ENCODE peak calls at places on chromosome 10, in four cellular contexts. E is PC-3, N is hepatocyte, B is fibroblast of lung. Z is an unnamed sample.

GRCh38 chr10:124991872-124992271 is 49.9 kb downstream of the ZRANB1 start:
- DNase-seq in E (no peak), N (no peak), B (no peak), Z (no peak)

GRCh38 chr10:69572159-69573055 is 815 bp downstream of the NEUROG3 start:
- DNase-seq in E (no peak), N (no peak), B (peak; percentile 5), Z (peak; percentile 19)

GRCh38 chr10:660413-660979 is 29.0 kb downstream of the DIP2C start:
- DNase-seq in E (no peak), N (no peak), B (no peak), Z (no peak)

GRCh38 chr10:44978213-44978569 is 418 bp downstream of the DEPP1 start:
- DNase-seq in E (no peak), N (no peak), B (no peak), Z (no peak)

GRCh38 chr10:124693396-124693795 is 50.8 kb downstream of the FAM53B start:
- DNase-seq in E (no peak), N (no peak), B (no peak), Z (no peak)

GRCh38 chr10:21487416-21488180 is 37.9 kb downstream of the SKIDA1 start:
- DNase-seq in E (no peak), N (no peak), B (no peak), Z (no peak)

GRCh38 chr10:114208351-114208750 is 29.2 kb downstream of the TDRD1 start:
- DNase-seq in E (no peak), N (no peak), B (no peak), Z (no peak)

GRCh38 chr10:79316671-79317431 is 30.4 kb upstream of the PPIF start:
- DNase-seq in E (peak; percentile 55), N (no peak), B (peak; percentile 14), Z (no peak)

GRCh38 chr10:91378061-91378460 is 32.1 kb upstream of the HECTD2 start:
- DNase-seq in E (peak; percentile 65), N (no peak), B (peak; percentile 89), Z (peak; percentile 47)

GRCh38 chr10:78741541-78741940 is 327.2 kb upstream of the ZMIZ1 start:
- DNase-seq in E (peak; percentile 45), N (peak; percentile 45), B (peak; percentile 47), Z (no peak)

GRCh38 chr10:14547826-14548225 is 217.1 kb upstream of the FRMD4A start:
- DNase-seq in E (no peak), N (no peak), B (no peak), Z (no peak)

GRCh38 chr10:106175760-106176377 is 988.6 kb downstream of the SORCS1 start:
- DNase-seq in E (peak; percentile 55), N (peak; percentile 52), B (peak; percentile 12), Z (peak; percentile 11)

GRCh38 chr10:26909753-26910152 is 49.0 kb upstream of the ABI1 start:
- DNase-seq in E (no peak), N (no peak), B (no peak), Z (no peak)

GRCh38 chr10:102342958-102343357 is 52.5 kb upstream of the NFKB2 start:
- DNase-seq in E (peak; percentile 69), N (no peak), B (peak; percentile 92), Z (peak; percentile 62)

GRCh38 chr10:110561292-110561691 is 6.2 kb upstream of the SMC3 start:
- DNase-seq in E (no peak), N (no peak), B (no peak), Z (no peak)

GRCh38 chr10:132395704-132396494 is 1.1 kb upstream of the PWWP2B start:
- DNase-seq in E (no peak), N (peak; percentile 88), B (peak; percentile 26), Z (no peak)

GRCh38 chr10:70715853-70716795 is 43.8 kb downstream of the ADAMTS14 start:
- DNase-seq in E (peak; percentile 69), N (peak; percentile 23), B (peak; percentile 39), Z (peak; percentile 3)

GRCh38 chr10:69224862-69225657 is 4.9 kb downstream of the HKDC1 start:
- DNase-seq in E (peak; percentile 72), N (no peak), B (no peak), Z (no peak)

GRCh38 chr10:14884082-14884481 is 5.4 kb downstream of the SUV39H2 start:
- DNase-seq in E (no peak), N (no peak), B (no peak), Z (no peak)

GRCh38 chr10:104622598-104623209 is 18.4 kb upstream of the SORCS3 start:
- DNase-seq in E (peak; percentile 51), N (peak; percentile 67), B (no peak), Z (peak; percentile 20)

GRCh38 chr10:68598978-68599753 is 39.0 kb downstream of the TET1 start:
- DNase-seq in E (peak; percentile 24), N (peak; percentile 39), B (peak; percentile 48), Z (no peak)

GRCh38 chr10:37304036-37304435 is 178.6 kb downstream of the ANKRD30A start:
- DNase-seq in E (no peak), N (no peak), B (no peak), Z (no peak)

GRCh38 chr10:71270301-71270777 is 48.7 kb upstream of the SLC29A3 start:
- DNase-seq in E (peak; percentile 69), N (peak; percentile 90), B (peak; percentile 79), Z (no peak)

GRCh38 chr10:69747179-69747578 is 54.5 kb upstream of the COL13A1 start:
- DNase-seq in E (no peak), N (no peak), B (no peak), Z (no peak)

GRCh38 chr10:78879621-78880020 is 189.1 kb upstream of the ZMIZ1 start:
- DNase-seq in E (no peak), N (no peak), B (no peak), Z (no peak)

GRCh38 chr10:119318411-119319160 is 111.2 kb downstream of the GRK5 start:
- DNase-seq in E (no peak), N (peak; percentile 3), B (no peak), Z (no peak)

GRCh38 chr10:89301231-89301630 is 615 bp upstream of the IFIT2 start:
- DNase-seq in E (peak; percentile 26), N (no peak), B (peak; percentile 53), Z (no peak)
- H3K4me1 ChIP-seq in E (peaks cover 30% of the 10 kb centered on the region), N (peaks cover 5% of the 10 kb centered on the region), B (peaks cover 3% of the 10 kb centered on the region), Z (peaks cover 5% of the 10 kb centered on the region)

GRCh38 chr10:131213651-131214505 is 97.6 kb downstream of the TCERG1L start:
- DNase-seq in E (no peak), N (peak; percentile 39), B (no peak), Z (no peak)
- TF ChIP-seq CTCF in E (no peak), N (no peak), B (no peak), Z (no peak)

DNA sequence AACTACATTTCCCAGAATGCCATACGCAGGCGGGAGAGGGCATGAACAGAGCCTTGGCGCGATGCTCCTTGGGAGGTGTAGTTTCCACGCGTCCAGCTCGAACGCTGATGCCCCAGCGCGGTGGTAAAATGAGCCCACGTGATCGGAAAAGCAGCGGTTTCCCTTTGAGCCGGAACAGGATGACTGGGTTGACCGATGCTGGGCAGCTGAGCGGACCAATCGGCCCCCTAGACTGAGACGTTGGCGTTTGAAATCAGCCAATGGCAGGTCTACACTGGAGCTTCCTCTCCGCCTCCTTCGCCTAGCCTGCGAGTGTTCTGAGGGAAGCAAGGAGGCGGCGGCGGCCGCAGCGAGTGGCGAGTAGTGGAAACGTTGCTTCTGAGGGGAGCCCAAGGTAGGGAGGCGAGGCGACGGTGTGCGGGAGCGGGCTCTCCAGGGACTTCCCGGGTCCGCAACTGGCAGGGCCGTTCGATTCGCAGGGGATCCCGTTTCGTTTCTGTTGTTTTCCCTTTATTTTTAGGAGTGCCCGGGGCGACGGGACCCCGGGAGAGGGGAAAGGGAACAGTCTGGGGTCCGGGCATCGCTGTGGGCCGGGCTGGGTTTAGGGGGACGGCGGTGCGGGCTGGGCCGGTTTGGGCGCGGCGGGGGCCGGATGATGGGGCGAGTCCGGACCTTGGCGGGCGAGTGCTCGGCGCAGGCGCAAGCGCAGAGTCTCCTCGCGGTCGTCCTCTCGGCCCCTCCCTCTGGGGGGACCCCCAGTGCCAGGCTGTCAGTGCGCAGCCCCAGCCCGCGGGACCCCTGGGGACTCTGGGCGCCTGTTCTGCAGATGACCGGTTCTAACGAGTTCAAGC is at the start of gene BUB3:
- DNase-seq in E (peak; percentile 97), N (peak; percentile 99), B (peak; percentile 99), Z (peak; percentile 99)
- H3K4me1 ChIP-seq in E (peaks cover 36% of the 10 kb centered on the region), N (peaks cover 21% of the 10 kb centered on the region), B (peaks cover 4% of the 10 kb centered on the region), Z (peaks cover 16% of the 10 kb centered on the region)

GRCh38 chr10:87861566-87861952 is 1.8 kb downstream of the KLLN start:
- DNase-seq in E (peak; percentile 84), N (peak; percentile 87), B (peak; percentile 88), Z (peak; percentile 71)
- TF ChIP-seq CTCF in E (no peak), N (peak; percentile 34), B (no peak), Z (peak; percentile 48)

DNA sequence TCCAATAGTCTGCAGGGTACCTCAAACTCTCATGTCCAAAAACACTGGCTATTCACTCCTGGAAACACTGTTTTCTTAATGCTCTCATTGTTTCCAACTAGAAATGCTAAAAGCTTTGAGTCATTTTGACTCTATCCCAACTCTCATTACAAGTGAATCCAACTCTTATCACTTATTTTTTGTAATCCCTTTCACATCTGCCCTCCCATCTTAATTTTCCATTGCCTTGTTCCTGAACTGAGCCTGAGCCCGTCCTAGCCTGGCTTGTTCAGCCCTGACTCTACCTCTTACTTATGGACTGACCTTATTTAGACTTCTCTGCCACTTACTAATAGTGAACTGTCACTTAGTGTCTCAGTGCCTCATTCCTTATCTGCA is 56.7 kb downstream of the SLC16A12 start:
- DNase-seq in E (no peak), N (no peak), B (peak; percentile 89), Z (no peak)
- H3K4me1 ChIP-seq in E (peaks cover 11% of the 10 kb centered on the region), N (peaks cover 62% of the 10 kb centered on the region), B (peaks cover 18% of the 10 kb centered on the region), Z (peaks cover 15% of the 10 kb centered on the region)

Z was measured in foreskin keratinocyte.